ENCODE peak calls at places on chromosomes 13 and 19, in eight cellular contexts. B is ascending aorta, W is epithelial cell of esophagus, A is MM.1S, J is PC-3, O is retinal pigment epithelial cell, S is dorsolateral prefrontal cortex, L is right atrium auricular region. G is an unnamed sample.

GRCh38 chr19:15379996-15380647 is 535 bp upstream of the AKAP8 start:
- DNase-seq in B (no peak), W (peak), A (peak), J (peak), O (no peak), S (no peak), L (no peak), G (peak)

GRCh38 chr19:743168-743687 is 7.7 kb upstream of the MISP start:
- DNase-seq in B (no peak), W (no peak), A (no peak), J (no peak), O (no peak), S (no peak), L (no peak), G (no peak)

GRCh38 chr13:87942204-87942603 is 271.0 kb downstream of the SLITRK5 start:
- DNase-seq in B (no peak), W (peak), A (no peak), J (peak), O (no peak), S (no peak), L (no peak), G (no peak)

GRCh38 chr19:38335949-38336637 is 463 bp downstream of the CATSPERG start:
- DNase-seq in B (peak), W (peak), A (peak), J (peak), O (peak), S (peak), L (peak), G (peak)

GRCh38 chr19:8663920-8664670 is 33.7 kb downstream of the NFILZ start:
- DNase-seq in B (no peak), W (no peak), A (peak), J (no peak), O (no peak), S (no peak), L (no peak), G (no peak)

GRCh38 chr19:47231215-47232054 is 436 bp upstream of the BBC3 start:
- DNase-seq in B (peak), W (peak), A (peak), J (peak), O (no peak), S (peak), L (no peak), G (no peak)

GRCh38 chr19:15177269-15178116 is 23.3 kb downstream of the NOTCH3 start:
- DNase-seq in B (no peak), W (peak), A (peak), J (peak), O (peak), S (peak), L (peak), G (no peak)

GRCh38 chr13:22489771-22490170 is 691.0 kb upstream of the SGCG start:
- DNase-seq in B (no peak), W (no peak), A (no peak), J (no peak), O (no peak), S (no peak), L (no peak), G (no peak)

GRCh38 chr13:29497137-29497654 is 98.3 kb downstream of the SLC7A1 start:
- DNase-seq in B (no peak), W (no peak), A (no peak), J (no peak), O (no peak), S (no peak), L (no peak), G (no peak)

GRCh38 chr19:43318203-43318602 is 35.3 kb upstream of the CD177 start:
- DNase-seq in B (no peak), W (no peak), A (no peak), J (no peak), O (no peak), S (no peak), L (no peak), G (no peak)

GRCh38 chr13:94481966-94482365 is 2.5 kb upstream of the DCT start:
- DNase-seq in B (no peak), W (peak), A (no peak), J (peak), O (peak), S (no peak), L (peak), G (no peak)

GRCh38 chr13:112702341-112702982 is 12.6 kb downstream of the ATP11A start:
- DNase-seq in B (no peak), W (no peak), A (no peak), J (no peak), O (no peak), S (peak), L (no peak), G (no peak)

GRCh38 chr13:109666656-109667448 is 119.5 kb downstream of the IRS2 start:
- DNase-seq in B (no peak), W (peak), A (no peak), J (peak), O (no peak), S (no peak), L (no peak), G (no peak)

GRCh38 chr13:106274551-106275208 is 260.8 kb downstream of the EFNB2 start:
- DNase-seq in B (no peak), W (peak), A (no peak), J (peak), O (no peak), S (no peak), L (no peak), G (no peak)

GRCh38 chr19:13684021-13684420 is 80.3 kb upstream of the MRI1 start:
- DNase-seq in B (no peak), W (no peak), A (no peak), J (no peak), O (no peak), S (no peak), L (no peak), G (no peak)

GRCh38 chr13:109719962-109720646 is 66.3 kb downstream of the IRS2 start:
- DNase-seq in B (no peak), W (no peak), A (no peak), J (no peak), O (no peak), S (no peak), L (no peak), G (no peak)

GRCh38 chr19:35209646-35210045 is 18.9 kb downstream of the FAM187B start:
- DNase-seq in B (no peak), W (no peak), A (no peak), J (no peak), O (no peak), S (no peak), L (no peak), G (no peak)

GRCh38 chr13:101706651-101707050 is 254.2 kb downstream of the ITGBL1 start:
- DNase-seq in B (no peak), W (peak), A (no peak), J (peak), O (no peak), S (peak), L (no peak), G (no peak)

GRCh38 chr19:3986260-3987041 is 1.2 kb upstream of the EEF2 start:
- DNase-seq in B (no peak), W (peak), A (peak), J (peak), O (no peak), S (no peak), L (no peak), G (peak)

GRCh38 chr13:39836038-39836437 is 180.6 kb downstream of the COG6 start:
- DNase-seq in B (no peak), W (peak), A (no peak), J (peak), O (no peak), S (no peak), L (no peak), G (no peak)

GRCh38 chr19:55676384-55676783 is 1.4 kb downstream of the EPN1 start:
- DNase-seq in B (no peak), W (peak), A (no peak), J (peak), O (no peak), S (no peak), L (no peak), G (peak)

GRCh38 chr19:35079826-35080225 is 35.8 kb upstream of the FXYD3 start:
- DNase-seq in B (no peak), W (no peak), A (no peak), J (no peak), O (no peak), S (no peak), L (no peak), G (no peak)

GRCh38 chr13:98981596-98982195 is 3.8 kb upstream of the DOCK9 start:
- DNase-seq in B (no peak), W (no peak), A (peak), J (no peak), O (no peak), S (no peak), L (no peak), G (no peak)

GRCh38 chr19:38745316-38745715 is 1.0 kb upstream of the CAPN12 start:
- DNase-seq in B (no peak), W (no peak), A (no peak), J (no peak), O (no peak), S (no peak), L (no peak), G (no peak)

GRCh38 chr13:66657165-66657895 is 572.8 kb downstream of the PCDH9 start:
- DNase-seq in B (no peak), W (peak), A (no peak), J (peak), O (peak), S (peak), L (peak), G (peak)

GRCh38 chr19:2503521-2504109 is 27.7 kb downstream of the GADD45B start:
- DNase-seq in B (no peak), W (peak), A (no peak), J (peak), O (peak), S (no peak), L (no peak), G (no peak)

GRCh38 chr13:67224148-67224846 is 5.8 kb downstream of the PCDH9 start:
- DNase-seq in B (no peak), W (peak), A (peak), J (peak), O (peak), S (peak), L (peak), G (peak)

DNA sequence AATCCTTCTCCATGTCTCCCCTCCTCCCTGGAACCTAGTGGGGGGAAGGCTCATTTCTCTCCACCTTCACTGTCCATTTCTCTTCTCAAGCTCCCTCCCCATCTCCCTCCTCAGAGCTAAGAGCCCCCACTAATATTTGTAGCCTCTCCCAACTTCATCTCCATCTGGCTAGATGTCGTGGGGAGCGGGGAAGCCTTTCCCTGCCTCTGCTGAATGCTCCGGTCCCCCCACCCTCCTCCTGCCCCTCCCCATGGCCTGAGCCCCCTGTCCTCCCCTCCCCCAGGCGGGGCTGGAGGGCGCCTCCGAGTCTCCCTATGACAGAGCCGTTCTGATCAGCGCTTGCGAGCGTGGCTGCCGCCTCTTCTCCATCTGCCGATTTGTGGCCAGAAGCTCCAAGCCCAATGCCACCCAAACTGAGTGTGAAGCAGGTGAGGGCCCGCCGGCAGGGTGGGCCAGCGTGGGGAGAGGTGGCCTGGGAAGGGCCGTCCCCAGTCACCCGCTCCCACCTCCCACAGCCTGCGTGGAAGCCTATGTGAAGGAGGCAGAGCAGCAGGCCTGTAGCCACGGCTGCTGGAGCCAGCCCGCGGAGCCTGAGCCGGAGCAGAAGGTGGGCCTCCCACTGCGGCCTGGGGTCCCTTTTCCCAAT is 1.0 kb downstream of the TMEM59L start:
- DNase-seq in B (no peak), W (no peak), A (no peak), J (no peak), O (no peak), S (peak), L (no peak), G (no peak)
- H3K4me3 ChIP-seq in B (no peak), W (no peak), A (no peak), J (no peak), O (no peak), S (peak), L (no peak), G (no peak)

DNA sequence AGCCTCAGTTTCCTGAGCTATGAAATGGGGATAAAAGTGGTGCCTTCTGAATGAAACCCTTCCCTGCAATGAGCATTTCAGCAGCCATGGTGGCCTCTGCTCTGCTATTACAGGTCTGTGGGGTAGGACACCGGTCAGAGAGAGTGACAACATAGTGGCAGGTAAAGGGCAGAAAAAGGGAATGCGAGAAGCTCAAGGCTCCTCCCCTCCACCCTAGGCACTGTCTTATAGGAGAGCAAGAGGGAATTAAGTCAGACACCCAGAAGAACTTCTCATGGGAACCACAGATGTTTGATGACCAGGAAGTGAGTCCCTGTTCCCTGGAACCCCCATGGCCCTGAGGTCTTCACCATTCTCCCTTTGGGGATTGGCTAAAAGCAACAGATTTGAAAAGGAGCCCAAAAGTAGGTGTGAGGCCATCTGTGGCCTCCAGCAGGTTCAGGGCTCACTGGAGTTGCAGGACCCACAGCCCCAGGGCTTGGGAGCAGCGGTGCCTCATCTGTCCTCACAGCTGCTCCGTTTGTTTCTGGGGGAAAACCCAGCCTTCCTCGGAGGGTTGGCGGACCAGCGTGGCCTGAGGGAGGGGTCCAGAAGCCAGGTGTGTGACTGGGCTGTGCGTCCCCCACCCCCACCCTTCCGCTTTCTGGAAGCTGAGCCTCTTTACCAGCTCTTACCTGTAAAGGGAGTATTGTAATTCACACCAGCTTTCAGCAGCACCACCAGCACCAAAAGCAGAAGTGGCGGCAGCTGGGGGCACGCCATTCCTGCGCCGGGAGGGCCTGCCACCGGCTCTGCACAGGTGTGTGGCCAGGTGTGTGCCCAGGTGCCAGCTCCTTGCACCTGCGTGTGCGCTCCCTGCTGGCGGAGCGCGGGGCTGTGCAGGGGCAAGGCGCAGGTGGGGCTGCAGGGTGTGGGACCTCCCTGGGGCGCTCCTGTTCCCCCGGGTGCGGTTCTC is 19.4 kb downstream of the IQCN start:
- DNase-seq in B (no peak), W (no peak), A (peak), J (peak), O (no peak), S (no peak), L (no peak), G (no peak)
- TF ChIP-seq CTCF in B (no peak), W (peak), A (peak), J (peak), O (peak), S (no peak), L (no peak), G (peak)

GRCh38 chr19:48442116-48443035 is 3.4 kb upstream of the GRWD1 start:
- DNase-seq in B (no peak), W (no peak), A (no peak), J (no peak), O (no peak), S (no peak), L (no peak), G (no peak)
- H3K4me3 ChIP-seq in B (no peak), W (no peak), A (no peak), J (no peak), O (no peak), S (no peak), L (no peak), G (no peak)

GRCh38 chr13:34006011-34006410 is 188.1 kb downstream of the RFC3 start:
- DNase-seq in B (no peak), W (no peak), A (no peak), J (peak), O (no peak), S (no peak), L (no peak), G (no peak)
- TF ChIP-seq CTCF in B (no peak), W (no peak), A (no peak), J (no peak), O (no peak), S (no peak), L (no peak), G (no peak)

DNA sequence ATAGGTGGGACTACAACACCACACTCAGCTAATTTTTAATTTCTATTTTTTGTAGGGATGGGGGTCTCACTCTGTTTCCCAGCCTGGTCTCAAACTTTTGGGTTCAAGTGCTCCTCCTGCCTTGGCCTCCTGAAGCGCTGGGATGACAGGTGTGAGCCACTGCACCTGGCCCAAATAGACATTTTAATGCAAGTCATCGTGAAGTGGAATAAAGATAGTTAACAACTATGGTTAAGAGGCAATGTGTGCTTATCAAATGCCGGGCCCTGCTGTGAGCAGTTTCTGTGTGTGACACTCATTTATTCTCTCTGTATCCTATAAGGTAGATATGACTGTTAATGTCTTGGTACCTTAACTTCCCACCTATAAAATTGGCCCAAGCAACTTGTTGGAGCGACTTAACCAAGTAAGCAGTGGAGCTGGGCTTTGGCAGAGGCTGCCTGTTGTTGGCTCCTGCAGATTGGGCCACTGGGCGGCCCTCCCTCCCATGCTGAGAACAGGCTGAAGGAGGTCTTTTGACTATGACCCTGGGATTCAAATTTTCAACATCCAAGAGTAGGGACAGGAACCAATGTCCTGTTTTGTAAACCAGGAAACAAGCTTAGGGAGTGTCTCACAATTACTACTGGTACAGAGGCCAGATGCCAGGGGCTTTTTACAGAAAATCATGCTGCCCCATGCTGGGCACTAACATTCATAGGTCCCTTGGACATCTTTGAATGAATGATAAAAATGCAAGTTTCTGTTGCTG is 450.7 kb downstream of the TSHZ3 start:
- DNase-seq in B (no peak), W (no peak), A (no peak), J (no peak), O (no peak), S (no peak), L (no peak), G (no peak)
- H3K4me3 ChIP-seq in B (no peak), W (no peak), A (no peak), J (no peak), O (no peak), S (no peak), L (no peak), G (no peak)

DNA sequence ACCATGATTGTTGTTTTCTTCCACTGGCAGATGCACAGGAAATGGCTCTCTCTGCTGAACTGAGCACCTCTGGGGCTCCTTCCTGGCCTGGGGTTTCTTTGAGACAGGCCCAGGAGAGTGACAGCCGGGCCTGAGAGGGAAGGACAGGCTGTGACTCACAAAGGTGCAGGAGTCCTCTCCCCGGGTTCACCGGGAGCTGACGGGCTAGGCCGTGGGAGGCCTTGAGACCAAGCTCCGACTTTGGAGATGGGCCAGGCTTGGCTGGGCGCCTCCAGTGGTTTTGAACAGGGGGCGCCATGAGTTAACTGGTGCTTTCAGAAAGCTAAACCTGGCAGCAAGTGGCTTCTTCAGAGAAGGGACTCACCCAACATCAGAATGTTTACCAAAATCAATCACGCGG is 143.4 kb downstream of the URI1 start:
- DNase-seq in B (no peak), W (no peak), A (no peak), J (no peak), O (no peak), S (peak), L (no peak), G (no peak)
- TF ChIP-seq CTCF in B (no peak), W (no peak), A (no peak), J (no peak), O (no peak), S (no peak), L (no peak), G (no peak)

G was measured in LNCaP clone FGC.